ENCODE peak calls at places on chromosomes 13 and 19, in ten cellular contexts. Z is esophagus squamous epithelium, A is gastrocnemius medialis, H is H1, O is suprapubic skin, T is stomach, J is breast epithelium, K is uterus, R is tibial nerve, P is A549. L is an unnamed sample.

GRCh38 chr13:94389544-94390351 is 89.7 kb downstream of the DCT start:
- DNase-seq in J (no peak), K (no peak), Z (no peak), P (no peak), H (no peak), O (no peak), T (no peak), A (no peak), R (no peak), L (no peak)

GRCh38 chr13:106756446-106756845 is 188.5 kb upstream of the ARGLU1 start:
- DNase-seq in J (no peak), T (no peak), K (no peak), A (no peak), P (no peak), R (no peak), Z (no peak), O (no peak), H (no peak), L (no peak)

GRCh38 chr13:53631511-53631910 is 602.9 kb downstream of the OLFM4 start:
- DNase-seq in J (no peak), T (no peak), K (no peak), Z (no peak), H (no peak), P (no peak), O (no peak), A (no peak), R (no peak), L (no peak)

GRCh38 chr19:13817018-13817614 is 21.9 kb downstream of the ZSWIM4 start:
- DNase-seq in K (no peak), O (no peak), T (peak), H (peak), A (no peak), Z (no peak), J (no peak), R (no peak), P (peak), L (no peak)

GRCh38 chr19:32896516-32897214 is 27.1 kb upstream of the SLC7A9 start:
- DNase-seq in P (no peak), O (no peak), A (no peak), J (no peak), H (no peak), R (no peak), T (no peak), K (no peak), Z (no peak), L (no peak)

GRCh38 chr13:112782433-112783010 is 92.7 kb downstream of the ATP11A start:
- DNase-seq in P (no peak), A (no peak), Z (no peak), O (peak), J (no peak), H (no peak), T (peak), K (no peak), R (no peak), L (peak)

GRCh38 chr19:42113641-42114348 is 18.5 kb downstream of the POU2F2 start:
- DNase-seq in T (no peak), P (peak), Z (no peak), O (no peak), A (no peak), R (no peak), K (no peak), J (no peak), H (peak), L (no peak)

GRCh38 chr13:35720690-35721554 is 244.4 kb upstream of the MAB21L1 start:
- DNase-seq in T (peak), H (peak), R (peak), A (no peak), P (peak), Z (no peak), O (no peak), K (peak), J (no peak), L (peak)

GRCh38 chr19:2808129-2808941 is 11.3 kb upstream of the ZNF554 start:
- DNase-seq in P (no peak), A (no peak), H (no peak), K (no peak), Z (no peak), T (no peak), R (no peak), O (no peak), J (no peak), L (no peak)

GRCh38 chr19:34335914-34336313 is 29.1 kb upstream of the GPI start:
- DNase-seq in T (no peak), K (no peak), H (no peak), O (no peak), P (no peak), R (no peak), Z (no peak), J (no peak), A (no peak), L (no peak)

GRCh38 chr13:107576430-107576829 is 638.9 kb downstream of the LIG4 start:
- DNase-seq in O (no peak), P (no peak), R (no peak), T (no peak), A (no peak), J (no peak), H (no peak), Z (no peak), K (no peak), L (no peak)

GRCh38 chr13:112113355-112113754 is 46.4 kb downstream of the SOX1 start:
- DNase-seq in P (no peak), R (no peak), T (no peak), O (no peak), A (no peak), H (no peak), K (no peak), J (no peak), Z (no peak), L (no peak)

GRCh38 chr13:84844473-84844872 is 954.7 kb downstream of the SLITRK6 start:
- DNase-seq in O (no peak), J (no peak), A (no peak), T (no peak), P (peak), Z (no peak), K (no peak), R (no peak), H (no peak), L (no peak)

GRCh38 chr19:49712397-49712859 is 21.5 kb downstream of the CPT1C start:
- DNase-seq in Z (no peak), P (peak), K (peak), O (no peak), R (peak), T (no peak), H (peak), A (peak), J (peak), L (no peak)

GRCh38 chr19:33796164-33797100 is at the start of gene KCTD15:
- DNase-seq in A (no peak), Z (no peak), K (peak), T (peak), O (no peak), R (no peak), P (peak), H (no peak), J (no peak), L (no peak)

GRCh38 chr19:50514346-50515167 is 844 bp upstream of the ASPDH start:
- DNase-seq in P (no peak), T (no peak), O (no peak), R (no peak), K (no peak), J (no peak), Z (no peak), A (no peak), H (no peak), L (no peak)

GRCh38 chr13:76516013-76516412 is 370.2 kb downstream of the KCTD12 start:
- DNase-seq in T (no peak), P (no peak), K (no peak), H (no peak), A (no peak), R (no peak), O (no peak), Z (no peak), J (no peak), L (no peak)

GRCh38 chr19:47514151-47514868 is 553 bp downstream of the NAPA start:
- DNase-seq in T (peak), A (no peak), K (no peak), O (peak), R (no peak), Z (no peak), P (no peak), H (no peak), J (no peak), L (no peak)

GRCh38 chr13:36789061-36789460 is 30.0 kb upstream of the RFXAP start:
- DNase-seq in Z (no peak), A (no peak), K (no peak), J (no peak), T (no peak), P (no peak), H (no peak), R (no peak), O (no peak), L (no peak)

GRCh38 chr19:676007-676342 is 217 bp upstream of the FSTL3 start:
- DNase-seq in H (no peak), O (peak), J (no peak), P (no peak), T (no peak), Z (no peak), R (no peak), K (no peak), A (no peak), L (no peak)

GRCh38 chr13:112776354-112776753 is 86.5 kb downstream of the ATP11A start:
- DNase-seq in J (no peak), A (no peak), R (no peak), H (no peak), K (no peak), O (peak), P (no peak), Z (no peak), T (no peak), L (no peak)

DNA sequence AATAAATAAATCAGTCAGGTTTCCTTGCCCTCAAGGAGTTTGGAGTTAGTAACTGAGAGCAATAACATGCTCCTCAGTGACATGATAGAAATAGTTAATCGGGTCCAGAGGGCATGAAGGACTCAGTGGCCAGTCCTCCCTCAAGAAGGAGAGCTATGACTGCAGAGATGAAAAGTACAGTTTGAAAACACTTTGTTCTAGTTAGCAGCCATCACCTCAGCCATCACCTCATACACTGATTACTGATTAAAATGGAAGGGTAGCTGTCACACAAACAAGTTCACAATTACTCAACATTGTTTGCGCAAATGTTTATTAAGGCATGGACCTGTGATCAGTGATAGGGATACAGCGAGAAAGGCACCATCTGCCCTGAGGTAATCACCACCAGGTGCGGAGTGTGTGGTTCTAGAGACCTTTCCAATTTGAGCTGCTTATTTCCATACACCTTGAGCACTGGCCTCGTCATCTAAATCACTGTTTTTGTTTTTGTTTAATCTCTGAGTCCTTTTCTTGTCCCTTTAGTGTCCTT is 85.3 kb upstream of the RAP2A start:
- DNase-seq in H (no peak), T (no peak), J (no peak), R (no peak), K (no peak), A (no peak), Z (no peak), O (no peak), P (no peak), L (no peak)
- H3K4me3 ChIP-seq in H (no peak), T (no peak), J (no peak), R (no peak), K (no peak), A (no peak), Z (no peak), O (no peak), P (no peak), L (no peak)

GRCh38 chr19:19643158-19644053 is at the start of gene GMIP:
- DNase-seq in O (peak), Z (peak), R (peak), K (peak), J (peak), H (no peak), P (peak), T (peak), A (peak), L (peak)
- TF ChIP-seq POLR2A in O (no peak), Z (no peak), R (no peak), K (peak), J (no peak), H (peak), P (peak), T (no peak), A (no peak), L (no peak)

DNA sequence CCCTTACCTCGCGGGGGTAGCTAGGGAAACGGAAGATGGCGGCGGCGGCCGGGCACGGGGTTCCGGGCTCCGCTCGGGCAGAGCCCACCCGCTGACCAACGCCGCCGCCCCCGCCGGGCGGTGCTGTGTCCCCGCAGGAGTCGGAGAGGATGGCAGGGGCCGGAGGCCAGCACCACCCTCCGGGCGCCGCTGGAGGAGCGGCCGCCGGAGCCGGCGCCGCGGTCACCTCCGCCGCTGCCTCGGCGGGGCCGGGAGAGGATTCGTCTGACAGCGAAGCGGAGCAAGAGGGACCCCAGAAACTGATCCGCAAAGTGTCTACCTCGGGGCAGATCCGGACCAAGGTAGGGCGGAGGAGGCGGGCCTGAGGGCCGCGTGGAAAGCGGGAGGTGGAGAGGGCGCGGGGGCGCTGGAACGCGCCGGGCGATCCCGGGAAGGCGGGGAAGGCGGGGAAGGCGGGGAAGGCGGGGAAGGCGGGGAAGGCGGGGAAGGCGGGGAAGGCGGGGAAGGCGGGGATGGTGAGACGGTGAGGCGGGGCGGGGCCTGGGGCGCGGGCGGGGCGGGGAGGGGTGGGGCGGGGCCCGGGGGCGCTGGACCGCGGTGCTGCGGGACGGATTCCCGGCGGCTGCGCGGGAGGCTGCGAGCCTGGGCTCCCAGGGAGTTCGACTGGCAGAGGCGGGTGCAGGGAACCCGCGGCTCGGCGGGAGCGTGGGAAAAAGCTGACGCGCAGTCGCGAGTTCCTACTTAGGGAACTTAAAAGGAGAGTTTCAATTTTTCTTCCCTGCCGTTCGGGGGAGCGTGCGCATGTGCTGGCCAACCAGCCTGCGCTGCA is at the start of gene DGKH:
- DNase-seq in H (no peak), P (peak), J (peak), A (peak), O (peak), K (peak), T (peak), R (peak), Z (no peak), L (peak)
- TF ChIP-seq CTCF in H (no peak), P (peak), J (no peak), A (peak), O (no peak), K (peak), T (no peak), R (no peak), Z (no peak), L (no peak)

DNA sequence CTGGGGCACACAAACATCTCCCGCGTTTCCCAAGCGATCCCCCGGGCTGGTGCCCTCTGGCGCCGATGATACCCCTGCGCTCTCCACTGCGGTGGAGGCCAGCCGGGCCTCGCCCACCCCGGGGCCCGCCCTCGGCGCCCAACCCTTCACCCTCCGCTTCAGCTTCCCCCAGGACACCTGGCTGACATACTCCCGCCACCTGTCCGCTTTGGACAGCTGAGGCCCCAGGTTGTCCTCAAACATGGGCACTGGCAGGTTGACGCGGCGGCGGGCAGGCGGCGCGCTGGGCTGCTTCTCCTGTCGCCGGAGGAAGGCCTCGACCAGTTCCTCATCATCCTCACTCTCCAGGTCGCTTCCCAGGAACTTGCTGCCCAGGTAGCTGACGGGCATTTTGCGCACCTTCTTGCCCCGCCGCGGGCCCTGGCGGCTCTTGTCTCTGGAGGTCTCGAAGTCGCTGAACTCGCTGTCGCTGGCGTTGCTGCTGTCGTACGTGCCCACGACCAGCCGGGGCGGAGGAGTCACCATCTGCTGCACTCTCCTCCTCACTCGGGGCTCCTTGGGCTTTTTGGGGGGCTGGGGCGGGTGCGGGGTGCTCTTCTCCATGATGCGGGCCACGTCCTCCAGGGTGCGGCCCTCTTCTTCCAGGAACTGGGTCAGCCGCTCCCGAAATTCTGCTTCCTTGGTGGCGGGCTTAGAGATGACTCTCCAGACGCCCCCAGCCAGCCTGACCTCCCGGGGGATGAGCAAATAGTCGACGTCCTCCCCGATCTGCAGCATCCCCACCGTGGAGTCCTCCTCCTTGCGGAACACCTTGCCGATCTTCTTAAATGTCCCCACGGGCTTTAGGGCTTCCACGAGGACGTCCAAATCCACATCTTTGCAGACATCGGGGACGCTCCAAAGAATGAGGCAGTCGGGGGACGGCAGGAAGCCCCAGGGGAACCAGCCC is 1.1 kb downstream of the CCDC8 start:
- DNase-seq in P (no peak), R (no peak), J (no peak), H (no peak), A (no peak), O (no peak), Z (no peak), T (no peak), K (no peak), L (no peak)
- H3K4me3 ChIP-seq in P (no peak), R (peak), J (peak), H (peak), A (peak), O (peak), Z (peak), T (peak), K (peak), L (peak)

GRCh38 chr13:68473834-68474326 is 1243.7 kb upstream of the PCDH9 start:
- DNase-seq in K (no peak), J (no peak), Z (no peak), A (no peak), P (no peak), R (no peak), O (no peak), H (no peak), T (no peak), L (no peak)
- TF ChIP-seq POLR2A in K (no peak), J (no peak), Z (no peak), A (no peak), P (no peak), R (no peak), O (no peak), H (no peak), T (no peak), L (no peak)

GRCh38 chr13:74573654-74574053 is 439.4 kb upstream of the KLF12 start:
- DNase-seq in T (no peak), R (no peak), O (no peak), J (no peak), K (no peak), P (peak), A (no peak), H (no peak), Z (no peak), L (no peak)
- TF ChIP-seq CTCF in T (no peak), R (no peak), O (no peak), J (no peak), K (no peak), P (no peak), A (no peak), H (peak), Z (no peak), L (no peak)

GRCh38 chr13:29583073-29583785 is 12.3 kb downstream of the SLC7A1 start:
- DNase-seq in P (peak), R (no peak), J (no peak), O (no peak), K (no peak), T (no peak), Z (no peak), H (no peak), A (no peak), L (no peak)
- H3K4me3 ChIP-seq in P (no peak), R (no peak), J (no peak), O (no peak), K (no peak), T (no peak), Z (no peak), H (no peak), A (no peak), L (no peak)

GRCh38 chr19:55241143-55241934 is 12.8 kb upstream of the TMEM86B start:
- DNase-seq in O (no peak), Z (no peak), P (no peak), T (no peak), J (no peak), A (no peak), H (no peak), R (no peak), K (no peak), L (no peak)
- TF ChIP-seq POLR2A in O (no peak), Z (no peak), P (no peak), T (no peak), J (no peak), A (no peak), H (no peak), R (no peak), K (no peak), L (no peak)

L was measured in lower leg skin.